ENCODE peak calls at places on chromosomes 5 and 9, in seven cellular contexts. L, B, O, W, X, C and M are unnamed samples.

GRCh38 chr9:113957778-113958430 is 81.8 kb downstream of the ZNF618 start:
- DNase-seq in L (no peak), B (no peak), O (no peak), W (peak; percentile 80), X (no peak), C (no peak), M (no peak)

GRCh38 chr9:136965771-136966484 is 11.4 kb upstream of the PTGDS start:
- DNase-seq in L (peak; percentile 54), B (peak; percentile 21), O (no peak), W (no peak), X (no peak), C (peak; percentile 55), M (peak; percentile 24)

GRCh38 chr5:53037141-53037859 is 48.1 kb downstream of the ITGA2 start:
- DNase-seq in L (no peak), B (no peak), O (no peak), W (no peak), X (peak; percentile 38), C (no peak), M (no peak)

GRCh38 chr5:169439362-169439761 is 138.4 kb upstream of the SLIT3 start:
- DNase-seq in L (no peak), B (no peak), O (no peak), W (no peak), X (no peak), C (no peak), M (no peak)

GRCh38 chr5:172678902-172679301 is 37.8 kb downstream of the NEURL1B start:
- DNase-seq in L (no peak), B (peak; percentile 85), O (peak; percentile 54), W (peak; percentile 53), X (no peak), C (no peak), M (no peak)

GRCh38 chr5:54115768-54116403 is 194.5 kb downstream of the ARL15 start:
- DNase-seq in L (no peak), B (no peak), O (peak; percentile 9), W (no peak), X (no peak), C (no peak), M (no peak)

GRCh38 chr9:114097613-114098020 is 1.5 kb downstream of the KIF12 start:
- DNase-seq in L (peak; percentile 32), B (no peak), O (peak; percentile 56), W (no peak), X (no peak), C (no peak), M (no peak)

GRCh38 chr5:58133631-58134296 is 326.1 kb downstream of the PLK2 start:
- DNase-seq in L (no peak), B (no peak), O (peak; percentile 41), W (peak; percentile 25), X (no peak), C (no peak), M (no peak)

GRCh38 chr5:92874790-92875189 is 706.2 kb downstream of the NR2F1-AS1 start:
- DNase-seq in L (no peak), B (no peak), O (no peak), W (no peak), X (no peak), C (no peak), M (no peak)

GRCh38 chr5:55327281-55327680 is 19.5 kb downstream of the MTREX start:
- DNase-seq in L (no peak), B (no peak), O (no peak), W (no peak), X (no peak), C (no peak), M (no peak)

GRCh38 chr5:177403194-177403825 is 2.8 kb upstream of the PFN3 start:
- DNase-seq in L (peak; percentile 58), B (peak; percentile 37), O (no peak), W (peak; percentile 43), X (no peak), C (peak; percentile 65), M (peak; percentile 32)

GRCh38 chr9:752681-753200 is 88.8 kb upstream of the DMRT1 start:
- DNase-seq in L (no peak), B (no peak), O (no peak), W (no peak), X (no peak), C (no peak), M (no peak)

GRCh38 chr5:40681351-40682311 is 1.9 kb downstream of the PTGER4 start:
- DNase-seq in L (peak; percentile 63), B (no peak), O (peak; percentile 16), W (peak; percentile 15), X (no peak), C (peak; percentile 59), M (no peak)

GRCh38 chr5:150377964-150378694 is 20.6 kb downstream of the TCOF1 start:
- DNase-seq in L (no peak), B (no peak), O (peak; percentile 66), W (peak; percentile 78), X (no peak), C (no peak), M (no peak)

GRCh38 chr5:79924936-79925893 is 65.8 kb downstream of the MTX3 start:
- DNase-seq in L (peak; percentile 65), B (peak; percentile 17), O (no peak), W (no peak), X (no peak), C (peak; percentile 62), M (peak; percentile 54)

GRCh38 chr9:125886365-125886764 is 139.2 kb downstream of the PBX3 start:
- DNase-seq in L (no peak), B (no peak), O (no peak), W (no peak), X (no peak), C (no peak), M (no peak)

GRCh38 chr5:7794301-7794700 is 56.6 kb downstream of the CFAP90 start:
- DNase-seq in L (peak; percentile 58), B (no peak), O (no peak), W (no peak), X (no peak), C (peak; percentile 43), M (peak; percentile 16)

GRCh38 chr5:127664082-127664481 is 15.2 kb downstream of the CTXN3 start:
- DNase-seq in L (no peak), B (no peak), O (no peak), W (no peak), X (no peak), C (no peak), M (no peak)

GRCh38 chr5:1655496-1656270 is 131.9 kb upstream of the LPCAT1 start:
- DNase-seq in L (no peak), B (no peak), O (peak; percentile 17), W (no peak), X (no peak), C (no peak), M (no peak)

GRCh38 chr9:131238402-131239021 is 37.8 kb downstream of the FAM78A start:
- DNase-seq in L (peak; percentile 45), B (peak; percentile 83), O (no peak), W (no peak), X (no peak), C (no peak), M (no peak)
- H3K27ac ChIP-seq in L (no peak overlapping the region), B (peak overlapping the region; percentile 91), O (no peak overlapping the region), W (peak overlapping the region; percentile 42), X (no peak overlapping the region), C (peak overlapping the region; percentile 73), M (no peak overlapping the region)

GRCh38 chr9:134375430-134376385 is 49.5 kb downstream of the RXRA start:
- DNase-seq in L (peak; percentile 42), B (no peak), O (peak; percentile 66), W (no peak), X (no peak), C (no peak), M (no peak)
- TF ChIP-seq EZH2phosphoT487 in L (no peak), B (no peak), O (no peak), W (no peak), X (no peak), C (no peak), M (no peak)

DNA sequence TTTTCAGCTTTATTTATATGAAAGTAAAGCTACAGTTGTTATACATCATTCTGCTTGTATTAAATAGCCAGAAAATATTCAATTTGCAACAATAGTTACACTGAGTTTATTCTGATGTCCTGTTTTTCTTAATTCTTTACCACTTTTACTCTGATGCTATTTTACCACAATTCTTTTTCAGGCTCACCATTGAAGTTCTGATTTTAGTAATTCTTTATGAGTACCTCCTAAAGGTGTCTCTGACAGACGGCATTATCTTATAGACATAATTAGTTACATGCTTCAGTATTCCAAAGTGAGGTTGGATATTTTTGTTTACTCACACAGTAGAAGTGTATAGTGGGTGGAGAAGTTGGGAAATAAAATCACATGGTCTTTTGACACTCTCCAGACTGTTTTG is 97.3 kb downstream of the FBXO4 start:
- DNase-seq in L (no peak), B (no peak), O (no peak), W (peak; percentile 7), X (no peak), C (no peak), M (no peak)
- H3K27ac ChIP-seq in L (no peak overlapping the region), B (no peak overlapping the region), O (no peak overlapping the region), W (no peak overlapping the region), X (no peak overlapping the region), C (no peak overlapping the region), M (no peak overlapping the region)

GRCh38 chr5:158340608-158341007 is 481.7 kb upstream of the CLINT1 start:
- DNase-seq in L (no peak), B (no peak), O (no peak), W (no peak), X (no peak), C (no peak), M (no peak)
- TF ChIP-seq EZH2phosphoT487 in L (no peak), B (no peak), O (no peak), W (no peak), X (no peak), C (no peak), M (no peak)

GRCh38 chr5:36657563-36657995 is 51.2 kb downstream of the SLC1A3 start:
- DNase-seq in L (no peak), B (no peak), O (no peak), W (peak; percentile 82), X (peak; percentile 74), C (no peak), M (no peak)
- H3K27ac ChIP-seq in L (no peak overlapping the region), B (no peak overlapping the region), O (no peak overlapping the region), W (peak overlapping the region; percentile 75), X (peak overlapping the region; percentile 85), C (no peak overlapping the region), M (no peak overlapping the region)

DNA sequence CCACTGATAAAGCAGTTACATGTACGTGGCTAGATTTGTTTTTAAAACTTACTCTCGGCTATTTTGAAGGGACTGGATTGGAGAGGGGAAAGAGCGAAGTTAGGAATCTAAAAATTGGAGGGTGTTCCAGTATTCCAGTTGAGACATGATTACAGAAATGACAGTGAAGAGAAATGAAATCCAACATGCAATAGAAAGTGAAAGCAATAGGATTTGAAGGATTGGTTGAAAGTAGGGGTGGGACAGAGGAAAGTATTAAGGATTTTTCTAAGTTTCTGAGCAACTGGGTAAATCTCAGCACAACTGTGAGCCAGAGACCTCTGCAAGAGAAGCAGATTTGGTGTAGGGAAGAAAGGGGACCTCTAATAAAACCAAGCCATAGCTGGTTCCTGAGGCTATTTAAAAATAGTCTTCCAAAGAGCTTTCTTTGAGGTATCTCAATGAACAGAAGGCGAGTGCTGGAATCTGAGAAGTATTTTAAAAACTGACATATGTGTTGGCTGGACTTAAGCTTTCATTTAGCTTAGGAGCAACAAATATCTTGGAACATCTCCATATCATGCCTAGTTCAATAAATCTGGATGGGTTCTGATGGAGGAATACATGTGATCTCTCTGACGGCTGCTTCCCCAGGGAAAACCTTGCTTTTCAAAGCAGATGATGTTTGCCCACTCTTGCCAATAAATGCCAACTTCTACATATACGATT is 110.4 kb upstream of the IFNK start:
- DNase-seq in L (no peak), B (no peak), O (no peak), W (no peak), X (no peak), C (no peak), M (no peak)
- TF ChIP-seq EZH2phosphoT487 in L (no peak), B (no peak), O (no peak), W (no peak), X (no peak), C (no peak), M (no peak)

GRCh38 chr9:35746583-35746982 is 2.4 kb downstream of the GBA2 start:
- DNase-seq in L (no peak), B (no peak), O (no peak), W (peak; percentile 63), X (no peak), C (no peak), M (no peak)
- H3K27ac ChIP-seq in L (no peak overlapping the region), B (no peak overlapping the region), O (no peak overlapping the region), W (peak overlapping the region; percentile 97), X (no peak overlapping the region), C (no peak overlapping the region), M (no peak overlapping the region)